ENCODE peak calls at places on chromosomes 3 and 15, in six cellular contexts. Q, C, G, N, O and K are unnamed samples.
A peak's percentile ranks its signal among the peaks of the same experiment; 100 is the strongest.

GRCh38 chr15:89177633-89178306 is 43.6 kb downstream of the RLBP1 start:
- DNase-seq in Q (peak; percentile 66), C (peak; percentile 49), G (peak; percentile 75), N (peak; percentile 78), O (peak; percentile 34), K (peak; percentile 57)

GRCh38 chr15:43105077-43105769 is 615 bp downstream of the UBR1 start:
- DNase-seq in Q (no peak), C (no peak), G (peak; percentile 7), N (peak; percentile 12), O (peak; percentile 9), K (no peak)

GRCh38 chr3:135017494-135017893 is 222.4 kb downstream of the EPHB1 start:
- DNase-seq in Q (no peak), C (no peak), G (no peak), N (no peak), O (no peak), K (no peak)

GRCh38 chr3:182618085-182618732 is 175.1 kb upstream of the ATP11B start:
- DNase-seq in Q (no peak), C (no peak), G (peak; percentile 8), N (peak; percentile 79), O (peak; percentile 47), K (no peak)

GRCh38 chr3:138862531-138862923 is 27.8 kb upstream of the PIK3CB start:
- DNase-seq in Q (no peak), C (no peak), G (no peak), N (peak; percentile 14), O (peak; percentile 25), K (no peak)

GRCh38 chr15:31271224-31271635 is 55.4 kb upstream of the KLF13 start:
- DNase-seq in Q (no peak), C (no peak), G (no peak), N (no peak), O (no peak), K (no peak)

GRCh38 chr15:90190606-90191343 is 10.4 kb upstream of the SEMA4B start:
- DNase-seq in Q (no peak), C (no peak), G (no peak), N (no peak), O (no peak), K (no peak)

GRCh38 chr3:189195302-189195701 is 23.5 kb downstream of the TPRG1 start:
- DNase-seq in Q (peak; percentile 57), C (no peak), G (peak; percentile 6), N (no peak), O (no peak), K (peak; percentile 23)

GRCh38 chr3:13480340-13481318 is 523 bp downstream of the HDAC11 start:
- DNase-seq in Q (no peak), C (no peak), G (no peak), N (peak; percentile 70), O (no peak), K (no peak)

GRCh38 chr3:7875858-7876442 is 625.7 kb upstream of the LMCD1 start:
- DNase-seq in Q (no peak), C (no peak), G (no peak), N (no peak), O (peak; percentile 34), K (no peak)

GRCh38 chr15:52667597-52667996 is 11.6 kb downstream of the ATOSA start:
- DNase-seq in Q (no peak), C (no peak), G (no peak), N (no peak), O (no peak), K (no peak)

GRCh38 chr15:78133801-78134200 is 2.6 kb upstream of the CIB2 start:
- DNase-seq in Q (no peak), C (no peak), G (no peak), N (no peak), O (no peak), K (no peak)

GRCh38 chr3:5330152-5330810 is 142.8 kb downstream of the EDEM1 start:
- DNase-seq in Q (no peak), C (no peak), G (no peak), N (no peak), O (peak; percentile 27), K (no peak)